ENCODE peak calls at places on chromosomes 12 and 14, in five cellular contexts. Z, M, B, E and R are unnamed samples.

GRCh38 chr12:118359541-118359915 is 13.2 kb downstream of the TAOK3 start:
- DNase-seq in M (no peak), Z (no peak), B (no peak), E (no peak), R (no peak)

GRCh38 chr12:52442600-52443061 is 8.5 kb upstream of the KRT75 start:
- DNase-seq in M (no peak), E (no peak), Z (peak; percentile 86), B (no peak), R (no peak)

GRCh38 chr12:64318605-64319004 is 72.0 kb downstream of the C12orf56 start:
- DNase-seq in M (no peak), E (peak; percentile 4), Z (no peak), B (no peak), R (no peak)

GRCh38 chr14:105930572-105930971 is 404.2 kb downstream of the TMEM121 start:
- DNase-seq in Z (no peak), M (no peak), E (no peak), B (no peak), R (no peak)

GRCh38 chr14:30227871-30228270 is 300.2 kb upstream of the PRKD1 start:
- DNase-seq in Z (no peak), E (no peak), M (peak; percentile 35), B (no peak), R (peak; percentile 13)

GRCh38 chr14:68787235-68787727 is 5.6 kb downstream of the ZFP36L1 start:
- DNase-seq in M (no peak), Z (peak; percentile 92), B (peak; percentile 56), E (no peak), R (no peak)

GRCh38 chr14:77547512-77547911 is 48.9 kb upstream of the ISM2 start:
- DNase-seq in M (no peak), E (no peak), Z (no peak), B (no peak), R (no peak)

GRCh38 chr14:79730911-79731310 is 480.4 kb downstream of the DIO2 start:
- DNase-seq in M (no peak), B (no peak), Z (no peak), E (no peak), R (no peak)

GRCh38 chr14:65833256-65833880 is 420.8 kb downstream of the FUT8 start:
- DNase-seq in Z (no peak), E (no peak), M (no peak), B (no peak), R (no peak)

GRCh38 chr12:51972849-51973273 is 21.4 kb downstream of the ACVR1B start:
- DNase-seq in B (no peak), M (peak; percentile 36), E (no peak), Z (no peak), R (no peak)

GRCh38 chr14:102532204-102532658 is 22.7 kb upstream of the ANKRD9 start:
- DNase-seq in E (no peak), M (no peak), B (no peak), Z (no peak), R (no peak)

GRCh38 chr12:27595231-27595642 is 71.2 kb downstream of the PPFIBP1 start:
- DNase-seq in Z (no peak), E (peak; percentile 84), M (no peak), B (peak; percentile 56), R (peak; percentile 65)

GRCh38 chr14:67500981-67501380 is 12.5 kb upstream of the TMEM229B start:
- DNase-seq in B (no peak), M (no peak), E (no peak), Z (no peak), R (no peak)

GRCh38 chr14:105144231-105144665 is 24.3 kb downstream of the JAG2 start:
- DNase-seq in E (no peak), B (no peak), Z (no peak), M (no peak), R (no peak)

GRCh38 chr12:19177754-19178153 is 48.2 kb downstream of the PLEKHA5 start:
- DNase-seq in Z (no peak), E (no peak), M (no peak), B (no peak), R (no peak)

GRCh38 chr14:104758981-104759975 is 6.3 kb downstream of the SIVA1 start:
- DNase-seq in E (no peak), Z (no peak), M (no peak), B (no peak), R (no peak)

GRCh38 chr12:52018448-52019122 is 11.8 kb downstream of the TAMALIN start:
- DNase-seq in E (no peak), B (no peak), M (no peak), Z (no peak), R (no peak)

GRCh38 chr12:106179086-106179485 is 40.3 kb upstream of the NUAK1 start:
- DNase-seq in M (no peak), Z (no peak), B (no peak), E (peak; percentile 44), R (no peak)

GRCh38 chr12:112936927-112937326 is 1.3 kb upstream of the OAS3 start:
- DNase-seq in Z (no peak), E (no peak), B (no peak), M (no peak), R (no peak)

GRCh38 chr12:86228656-86229055 is 27.5 kb downstream of the MGAT4C start:
- DNase-seq in Z (no peak), M (no peak), B (no peak), E (no peak), R (no peak)

GRCh38 chr12:79690606-79691298 is at the start of gene PAWR:
- DNase-seq in M (peak; percentile 21), Z (no peak), E (peak; percentile 48), B (peak; percentile 78), R (peak; percentile 11)

GRCh38 chr12:87995581-87996178 is 33.5 kb downstream of the C12orf50 start:
- DNase-seq in M (peak; percentile 28), Z (no peak), B (peak; percentile 47), E (peak; percentile 30), R (no peak)

DNA sequence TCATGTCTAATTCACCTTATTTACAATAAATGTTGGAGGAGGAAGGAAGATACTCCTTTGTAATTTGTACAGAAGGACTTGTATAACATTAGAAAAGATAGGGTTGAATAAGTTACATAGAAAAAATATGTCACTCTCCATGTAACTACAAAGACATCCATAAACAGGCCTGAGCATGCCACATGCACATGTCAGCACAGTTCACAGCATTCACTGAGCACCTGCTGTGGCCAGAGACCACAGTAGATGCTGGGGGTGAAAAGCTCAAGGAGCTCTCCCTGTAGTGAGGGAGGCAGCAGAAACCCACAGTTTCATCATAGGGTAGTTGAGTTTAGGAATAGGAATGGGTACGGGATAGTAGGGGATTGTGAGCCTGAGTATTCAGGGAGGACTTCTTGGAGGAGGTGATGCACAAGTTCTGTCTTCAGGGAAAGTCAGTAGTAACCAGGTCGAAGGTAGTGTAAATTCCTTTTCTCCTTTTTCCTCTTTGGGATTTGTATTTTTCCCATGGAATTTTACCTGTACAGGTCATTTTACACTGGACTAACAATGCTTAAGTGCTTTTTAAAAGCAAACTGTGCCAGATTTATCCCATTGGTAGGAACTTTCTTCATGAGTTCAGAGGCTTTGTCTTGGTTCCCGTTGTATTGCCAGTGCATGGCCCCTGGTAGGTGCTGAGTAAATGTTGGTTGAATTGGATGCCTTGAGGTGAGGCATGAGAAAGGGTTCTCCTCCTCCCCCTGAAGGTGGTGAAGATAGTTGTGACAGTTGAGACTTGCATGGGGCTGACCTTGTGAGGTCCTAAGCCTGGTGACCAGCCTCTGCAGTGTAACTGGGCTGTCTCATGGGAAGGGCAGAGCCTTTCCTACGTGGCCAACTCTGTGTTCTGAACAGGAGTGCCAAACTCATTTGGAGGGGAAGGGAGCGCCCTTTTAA is 20.2 kb downstream of the PRKCH start:
- DNase-seq in Z (no peak), M (no peak), B (no peak), E (no peak), R (no peak)
- H3K27ac ChIP-seq in Z (peak overlapping the region; percentile 60), M (no peak overlapping the region), B (no peak overlapping the region), E (no peak overlapping the region), R (no peak overlapping the region)

GRCh38 chr12:237026-237815 is 23.3 kb upstream of the SLC6A12 start:
- DNase-seq in Z (peak; percentile 50), M (no peak), B (no peak), E (no peak), R (no peak)
- H3K27ac ChIP-seq in Z (no peak overlapping the region), M (no peak overlapping the region), B (no peak overlapping the region), E (no peak overlapping the region), R (no peak overlapping the region)

GRCh38 chr12:93085383-93086287 is 156.5 kb upstream of the EEA1 start:
- DNase-seq in B (no peak), E (no peak), M (no peak), Z (no peak), R (no peak)

GRCh38 chr12:93086288-93086727 is 157.2 kb upstream of the EEA1 start:
- DNase-seq in Z (no peak), M (no peak), B (no peak), E (no peak), R (no peak)

GRCh38 chr12:93089805-93090569 is 160.9 kb upstream of the EEA1 start:
- DNase-seq in B (no peak), Z (no peak), E (no peak), M (no peak), R (no peak)

GRCh38 chr12:93090768-93091172 is 161.7 kb upstream of the EEA1 start:
- DNase-seq in Z (no peak), E (no peak), M (no peak), B (no peak), R (no peak)

GRCh38 chr12:93087836-93088610 is 158.9 kb upstream of the EEA1 start:
- DNase-seq in M (no peak), Z (no peak), E (no peak), B (no peak), R (no peak)
- H3K27ac ChIP-seq in M (no peak overlapping the region), Z (no peak overlapping the region), E (no peak overlapping the region), B (no peak overlapping the region), R (no peak overlapping the region)

GRCh38 chr14:37597538-37598084 is 2.2 kb downstream of the TTC6 start:
- DNase-seq in E (no peak), B (no peak), M (no peak), Z (no peak), R (no peak)
- H3K27ac ChIP-seq in E (no peak overlapping the region), B (no peak overlapping the region), M (no peak overlapping the region), Z (no peak overlapping the region), R (no peak overlapping the region)

DNA sequence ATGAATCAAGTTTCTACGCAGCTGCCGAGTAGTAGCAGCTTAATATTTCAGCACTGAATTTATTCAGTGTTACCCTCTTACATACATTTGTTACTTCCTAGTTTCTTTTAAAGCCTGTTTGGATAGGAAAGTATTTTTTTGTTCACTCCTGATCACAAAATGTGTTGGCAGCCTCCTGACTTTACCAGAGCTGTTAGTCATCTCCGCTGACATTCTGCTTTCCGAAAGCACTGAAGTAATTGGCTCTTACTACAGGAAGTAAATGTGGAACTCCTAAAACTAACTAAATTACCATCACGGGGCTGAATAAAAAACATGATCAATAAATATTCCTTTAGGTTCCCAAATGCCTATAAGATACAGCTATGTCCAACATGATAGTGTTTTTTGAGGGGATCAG is 225.5 kb downstream of the EPS8 start:
- DNase-seq in E (no peak), M (no peak), Z (no peak), B (no peak), R (no peak)
- H3K27ac ChIP-seq in E (no peak overlapping the region), M (peak overlapping the region; percentile 1), Z (no peak overlapping the region), B (no peak overlapping the region), R (peak overlapping the region; percentile 75)